ENCODE peak calls at places on chromosomes 1 and 21, in ten cellular contexts. One of them, this sample, is unnamed.
A peak's percentile ranks its signal among the peaks of the same experiment; 100 is the strongest.

GRCh38 chr21:29418813-29419212 is 120.1 kb downstream of the BACH1 start:
- DNase-seq in lower leg skin: no peak
- DNase-seq in fibroblast of lung: no peak
- DNase-seq in A549: no peak
- DNase-seq in astrocyte of the cerebellum: no peak
- DNase-seq in AG04449: no peak
- DNase-seq in GM12865: peak; percentile 19
- DNase-seq in MCF 10A: no peak
- DNase-seq in neural progenitor cell: no peak
- DNase-seq in Caco-2: no peak
- DNase-seq in this sample: no peak

GRCh38 chr1:156050376-156050775 is 3.2 kb downstream of the UBQLN4 start:
- DNase-seq in neural progenitor cell: no peak
- DNase-seq in GM12865: no peak
- DNase-seq in lower leg skin: no peak
- DNase-seq in astrocyte of the cerebellum: no peak
- DNase-seq in AG04449: no peak
- DNase-seq in MCF 10A: no peak
- DNase-seq in A549: no peak
- DNase-seq in fibroblast of lung: no peak
- DNase-seq in Caco-2: no peak
- DNase-seq in this sample: no peak

GRCh38 chr1:236308827-236309226 is 27.1 kb upstream of the ERO1B start:
- DNase-seq in AG04449: no peak
- DNase-seq in neural progenitor cell: no peak
- DNase-seq in MCF 10A: no peak
- DNase-seq in lower leg skin: peak; percentile 12
- DNase-seq in A549: no peak
- DNase-seq in fibroblast of lung: no peak
- DNase-seq in astrocyte of the cerebellum: no peak
- DNase-seq in GM12865: no peak
- DNase-seq in Caco-2: no peak
- DNase-seq in this sample: no peak

GRCh38 chr1:169460193-169460833 is 25.4 kb downstream of the SLC19A2 start:
- DNase-seq in AG04449: no peak
- DNase-seq in neural progenitor cell: no peak
- DNase-seq in GM12865: no peak
- DNase-seq in fibroblast of lung: peak; percentile 80
- DNase-seq in A549: no peak
- DNase-seq in lower leg skin: no peak
- DNase-seq in MCF 10A: no peak
- DNase-seq in astrocyte of the cerebellum: no peak
- DNase-seq in Caco-2: no peak
- DNase-seq in this sample: peak; percentile 77

GRCh38 chr1:197471248-197472035 is 203.4 kb downstream of the CRB1 start:
- DNase-seq in A549: no peak
- DNase-seq in GM12865: no peak
- DNase-seq in fibroblast of lung: peak; percentile 51
- DNase-seq in astrocyte of the cerebellum: peak; percentile 6
- DNase-seq in AG04449: no peak
- DNase-seq in neural progenitor cell: peak; percentile 51
- DNase-seq in lower leg skin: no peak
- DNase-seq in Caco-2: no peak
- DNase-seq in MCF 10A: no peak
- DNase-seq in this sample: no peak

GRCh38 chr1:84887261-84887934 is 5.6 kb downstream of the LPAR3 start:
- DNase-seq in astrocyte of the cerebellum: no peak
- DNase-seq in Caco-2: no peak
- DNase-seq in fibroblast of lung: no peak
- DNase-seq in neural progenitor cell: no peak
- DNase-seq in AG04449: peak; percentile 23
- DNase-seq in lower leg skin: no peak
- DNase-seq in GM12865: no peak
- DNase-seq in A549: no peak
- DNase-seq in MCF 10A: peak; percentile 95
- DNase-seq in this sample: no peak

GRCh38 chr1:240464099-240464498 is 147.9 kb downstream of the GREM2 start:
- DNase-seq in AG04449: no peak
- DNase-seq in Caco-2: no peak
- DNase-seq in A549: no peak
- DNase-seq in GM12865: no peak
- DNase-seq in lower leg skin: no peak
- DNase-seq in MCF 10A: peak; percentile 29
- DNase-seq in neural progenitor cell: no peak
- DNase-seq in fibroblast of lung: no peak
- DNase-seq in astrocyte of the cerebellum: no peak
- DNase-seq in this sample: no peak

GRCh38 chr1:87336623-87337067 is 8.0 kb downstream of the LMO4 start:
- DNase-seq in AG04449: no peak
- DNase-seq in A549: no peak
- DNase-seq in MCF 10A: no peak
- DNase-seq in GM12865: no peak
- DNase-seq in fibroblast of lung: no peak
- DNase-seq in astrocyte of the cerebellum: no peak
- DNase-seq in Caco-2: no peak
- DNase-seq in neural progenitor cell: peak; percentile 64
- DNase-seq in lower leg skin: no peak
- DNase-seq in this sample: no peak

GRCh38 chr1:21262282-21263051 is 27.8 kb downstream of the ECE1 start:
- DNase-seq in neural progenitor cell: peak; percentile 50
- DNase-seq in astrocyte of the cerebellum: peak; percentile 64
- DNase-seq in A549: peak; percentile 82
- DNase-seq in fibroblast of lung: peak; percentile 89
- DNase-seq in Caco-2: no peak
- DNase-seq in MCF 10A: peak; percentile 69
- DNase-seq in lower leg skin: peak; percentile 95
- DNase-seq in AG04449: no peak
- DNase-seq in GM12865: no peak
- DNase-seq in this sample: no peak

DNA sequence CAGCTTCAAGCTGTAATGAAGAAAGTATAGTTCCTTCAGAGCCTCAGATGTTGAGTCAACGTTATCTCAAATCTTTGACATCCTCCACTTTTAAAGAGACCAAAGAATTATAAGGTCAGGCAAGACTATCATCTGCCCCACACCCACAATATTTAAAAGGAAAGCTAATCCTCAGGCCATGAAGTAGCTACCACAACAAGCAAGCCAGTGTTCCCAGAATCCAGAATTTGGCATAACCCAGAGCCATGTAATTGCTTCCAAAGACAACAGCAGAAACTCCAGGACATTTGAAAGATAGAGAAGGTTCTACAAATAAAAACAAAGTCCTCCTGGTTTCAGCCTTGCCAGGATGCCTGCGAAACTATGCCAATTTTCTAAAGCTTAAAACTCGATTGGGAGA is 24.8 kb downstream of the VAV3 start:
- DNase-seq in Caco-2: no peak
- DNase-seq in neural progenitor cell: no peak
- DNase-seq in GM12865: no peak
- DNase-seq in fibroblast of lung: no peak
- DNase-seq in AG04449: no peak
- DNase-seq in MCF 10A: no peak
- DNase-seq in astrocyte of the cerebellum: no peak
- DNase-seq in lower leg skin: no peak
- DNase-seq in A549: no peak
- DNase-seq in this sample: no peak
- TF ChIP-seq CTCF in Caco-2: no peak
- TF ChIP-seq CTCF in neural progenitor cell: no peak
- TF ChIP-seq CTCF in GM12865: no peak
- TF ChIP-seq CTCF in fibroblast of lung: no peak
- TF ChIP-seq CTCF in AG04449: no peak
- TF ChIP-seq CTCF in MCF 10A: no peak
- TF ChIP-seq CTCF in astrocyte of the cerebellum: no peak
- TF ChIP-seq CTCF in lower leg skin: no peak
- TF ChIP-seq CTCF in A549: no peak
- TF ChIP-seq CTCF in this sample: no peak

DNA sequence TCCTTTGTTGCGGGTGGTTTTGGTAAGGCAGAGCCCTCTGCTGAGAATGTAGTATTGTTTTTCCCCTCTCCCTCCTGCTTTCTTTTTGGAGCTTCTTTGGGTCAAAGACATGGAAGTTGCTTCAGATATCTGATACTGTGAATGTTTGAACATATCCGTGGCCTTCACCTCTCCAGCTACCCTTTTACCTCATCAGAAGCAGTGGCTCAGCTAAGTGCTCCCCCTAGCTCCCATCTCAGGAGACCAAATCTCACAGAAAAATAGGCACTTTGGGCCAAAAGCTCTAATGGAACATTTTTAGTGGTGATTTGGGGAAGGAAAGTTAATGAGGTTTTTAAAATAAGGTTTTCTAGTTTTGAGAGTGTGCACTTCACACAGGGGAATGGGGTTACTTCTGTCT is 6.3 kb downstream of the TMEM200B start:
- DNase-seq in astrocyte of the cerebellum: no peak
- DNase-seq in MCF 10A: no peak
- DNase-seq in A549: no peak
- DNase-seq in lower leg skin: no peak
- DNase-seq in Caco-2: no peak
- DNase-seq in AG04449: no peak
- DNase-seq in GM12865: no peak
- DNase-seq in neural progenitor cell: no peak
- DNase-seq in fibroblast of lung: no peak
- DNase-seq in this sample: no peak
- TF ChIP-seq CTCF in astrocyte of the cerebellum: peak; percentile 38
- TF ChIP-seq CTCF in MCF 10A: no peak
- TF ChIP-seq CTCF in A549: no peak
- TF ChIP-seq CTCF in lower leg skin: no peak
- TF ChIP-seq CTCF in Caco-2: no peak
- TF ChIP-seq CTCF in AG04449: no peak
- TF ChIP-seq CTCF in GM12865: no peak
- TF ChIP-seq CTCF in neural progenitor cell: no peak
- TF ChIP-seq CTCF in fibroblast of lung: peak; percentile 29
- TF ChIP-seq CTCF in this sample: peak; percentile 52

GRCh38 chr1:53409695-53410094 is 49.5 kb upstream of the DMRTB1 start:
- DNase-seq in fibroblast of lung: no peak
- DNase-seq in GM12865: peak; percentile 45
- DNase-seq in AG04449: no peak
- DNase-seq in neural progenitor cell: no peak
- DNase-seq in lower leg skin: peak; percentile 43
- DNase-seq in A549: no peak
- DNase-seq in MCF 10A: no peak
- DNase-seq in astrocyte of the cerebellum: no peak
- DNase-seq in Caco-2: no peak
- DNase-seq in this sample: no peak

GRCh38 chr1:53408755-53409129 is 50.5 kb upstream of the DMRTB1 start:
- DNase-seq in MCF 10A: no peak
- DNase-seq in GM12865: no peak
- DNase-seq in lower leg skin: peak; percentile 21
- DNase-seq in AG04449: no peak
- DNase-seq in astrocyte of the cerebellum: no peak
- DNase-seq in A549: no peak
- DNase-seq in neural progenitor cell: no peak
- DNase-seq in fibroblast of lung: no peak
- DNase-seq in Caco-2: no peak
- DNase-seq in this sample: no peak

GRCh38 chr1:53409233-53409632 is 50.0 kb upstream of the DMRTB1 start:
- DNase-seq in MCF 10A: no peak
- DNase-seq in lower leg skin: peak; percentile 21
- DNase-seq in AG04449: no peak
- DNase-seq in A549: no peak
- DNase-seq in GM12865: peak; percentile 40
- DNase-seq in neural progenitor cell: no peak
- DNase-seq in Caco-2: no peak
- DNase-seq in astrocyte of the cerebellum: no peak
- DNase-seq in fibroblast of lung: no peak
- DNase-seq in this sample: no peak

GRCh38 chr1:53410691-53411090 is 48.5 kb upstream of the DMRTB1 start:
- DNase-seq in lower leg skin: peak; percentile 37
- DNase-seq in AG04449: no peak
- DNase-seq in A549: no peak
- DNase-seq in Caco-2: no peak
- DNase-seq in astrocyte of the cerebellum: no peak
- DNase-seq in neural progenitor cell: no peak
- DNase-seq in GM12865: no peak
- DNase-seq in fibroblast of lung: no peak
- DNase-seq in MCF 10A: no peak
- DNase-seq in this sample: no peak

DNA sequence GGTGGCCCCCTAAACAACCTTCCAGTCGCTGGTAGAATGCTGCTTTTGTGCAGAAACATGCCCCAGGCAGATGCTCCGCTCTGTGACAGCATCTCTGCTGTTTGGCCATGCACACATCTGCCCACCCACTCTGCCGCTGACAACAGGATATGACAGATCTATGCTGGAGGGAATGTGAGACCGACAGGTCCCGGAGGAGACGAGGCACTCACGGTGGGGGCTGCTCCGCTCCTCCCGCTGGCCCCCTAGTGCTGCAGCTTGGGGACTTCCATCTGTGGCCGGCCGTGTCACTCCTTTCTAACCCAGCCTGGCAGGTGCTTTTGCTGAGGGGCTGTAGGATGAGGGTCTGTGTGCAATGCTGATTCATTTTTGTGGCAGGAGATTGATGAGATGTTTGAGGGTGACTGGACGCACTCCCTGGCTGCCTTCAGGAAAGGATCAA is 49.1 kb upstream of the DMRTB1 start:
- DNase-seq in MCF 10A: no peak
- DNase-seq in AG04449: no peak
- DNase-seq in fibroblast of lung: peak; percentile 56
- DNase-seq in Caco-2: no peak
- DNase-seq in astrocyte of the cerebellum: no peak
- DNase-seq in GM12865: peak; percentile 79
- DNase-seq in lower leg skin: peak; percentile 78
- DNase-seq in neural progenitor cell: no peak
- DNase-seq in A549: no peak
- DNase-seq in this sample: no peak
- TF ChIP-seq CTCF in MCF 10A: no peak
- TF ChIP-seq CTCF in AG04449: no peak
- TF ChIP-seq CTCF in fibroblast of lung: no peak
- TF ChIP-seq CTCF in Caco-2: no peak
- TF ChIP-seq CTCF in astrocyte of the cerebellum: no peak
- TF ChIP-seq CTCF in GM12865: no peak
- TF ChIP-seq CTCF in lower leg skin: no peak
- TF ChIP-seq CTCF in neural progenitor cell: no peak
- TF ChIP-seq CTCF in A549: no peak
- TF ChIP-seq CTCF in this sample: no peak

GRCh38 chr1:183318433-183318832 is 99.7 kb downstream of the NMNAT2 start:
- DNase-seq in MCF 10A: peak; percentile 95
- DNase-seq in A549: peak; percentile 77
- DNase-seq in neural progenitor cell: peak; percentile 61
- DNase-seq in AG04449: peak; percentile 83
- DNase-seq in astrocyte of the cerebellum: peak; percentile 74
- DNase-seq in Caco-2: peak; percentile 57
- DNase-seq in lower leg skin: peak; percentile 94
- DNase-seq in GM12865: peak; percentile 85
- DNase-seq in fibroblast of lung: peak; percentile 79
- DNase-seq in this sample: no peak
- TF ChIP-seq CTCF in MCF 10A: peak; percentile 79
- TF ChIP-seq CTCF in A549: peak; percentile 49
- TF ChIP-seq CTCF in neural progenitor cell: peak; percentile 41
- TF ChIP-seq CTCF in AG04449: peak; percentile 78
- TF ChIP-seq CTCF in astrocyte of the cerebellum: peak; percentile 69
- TF ChIP-seq CTCF in Caco-2: peak; percentile 51
- TF ChIP-seq CTCF in lower leg skin: no peak
- TF ChIP-seq CTCF in GM12865: peak; percentile 62
- TF ChIP-seq CTCF in fibroblast of lung: peak; percentile 88
- TF ChIP-seq CTCF in this sample: peak; percentile 83

DNA sequence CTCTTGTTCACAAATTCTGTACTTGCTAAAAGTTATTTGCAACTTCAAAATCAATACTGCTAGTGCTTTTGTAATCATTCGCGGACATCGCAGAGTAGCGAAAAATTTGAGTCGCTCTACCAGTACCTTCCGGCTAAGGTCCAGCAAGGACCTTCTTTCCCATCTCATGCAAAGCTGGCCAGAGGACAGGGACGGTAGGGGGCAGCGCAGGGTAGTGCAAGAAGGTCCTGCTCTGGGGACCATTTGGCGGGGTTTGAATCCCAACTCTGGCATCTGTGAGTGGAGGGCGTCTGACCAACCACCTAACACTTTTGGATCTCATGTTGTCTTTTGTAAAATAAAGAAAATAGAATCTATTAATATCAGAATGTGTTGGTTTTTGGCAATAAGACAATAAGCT is 258.3 kb downstream of the SPATA17 start:
- DNase-seq in MCF 10A: peak; percentile 58
- DNase-seq in fibroblast of lung: no peak
- DNase-seq in Caco-2: peak; percentile 43
- DNase-seq in AG04449: no peak
- DNase-seq in lower leg skin: no peak
- DNase-seq in neural progenitor cell: peak; percentile 74
- DNase-seq in GM12865: no peak
- DNase-seq in astrocyte of the cerebellum: no peak
- DNase-seq in A549: peak; percentile 25
- DNase-seq in this sample: no peak
- TF ChIP-seq CTCF in MCF 10A: peak; percentile 40
- TF ChIP-seq CTCF in fibroblast of lung: no peak
- TF ChIP-seq CTCF in Caco-2: peak; percentile 47
- TF ChIP-seq CTCF in AG04449: peak; percentile 10
- TF ChIP-seq CTCF in lower leg skin: no peak
- TF ChIP-seq CTCF in neural progenitor cell: peak; percentile 72
- TF ChIP-seq CTCF in GM12865: no peak
- TF ChIP-seq CTCF in astrocyte of the cerebellum: no peak
- TF ChIP-seq CTCF in A549: no peak
- TF ChIP-seq CTCF in this sample: peak; percentile 23